ENCODE peak calls at places on chromosomes 3 and 15, in seven cellular contexts. K is activated naive CD4-positive, alpha-beta T cell treated with Interleukin-2 at 50 U/mL for 16 hours; Q is T-helper 2 cell treated with Interferon-gamma antibody and Interleukin-4, amounts not matched to agents 5 μg/mL and 100 μg/mL, for 36 hours; R is neural crest cell; V is central memory CD4-positive, alpha-beta T cell; P is T-helper 9 cell; M is GM12892. Z is an unnamed sample.

GRCh38 chr15:31256385-31257265 is 70.0 kb upstream of the KLF13 start:
- DNase-seq in P (no peak), M (no peak), V (no peak), K (no peak), Q (no peak), R (no peak), Z (no peak)

GRCh38 chr15:60675763-60676162 is 196.8 kb upstream of the ICE2 start:
- DNase-seq in M (no peak), R (no peak), P (no peak), V (no peak), Q (no peak), K (no peak), Z (no peak)

GRCh38 chr3:98657429-98657828 is 64.0 kb upstream of the CPOX start:
- DNase-seq in R (no peak), P (peak), Q (peak), K (peak), M (peak), V (peak), Z (peak)

GRCh38 chr3:155791190-155791589 is 14.9 kb downstream of the C3orf33 start:
- DNase-seq in R (no peak), P (no peak), M (no peak), Q (no peak), K (no peak), V (no peak), Z (no peak)

GRCh38 chr3:53550005-53550620 is 55.7 kb downstream of the CACNA1D start:
- DNase-seq in V (no peak), M (no peak), Q (no peak), P (no peak), R (no peak), K (no peak), Z (no peak)

GRCh38 chr3:160678447-160678846 is 1.5 kb downstream of the ARL14 start:
- DNase-seq in K (no peak), M (no peak), Q (no peak), V (no peak), P (no peak), R (no peak), Z (no peak)

GRCh38 chr3:29282431-29283296 is 1.8 kb downstream of the RBMS3 start:
- DNase-seq in Q (no peak), R (no peak), P (no peak), V (no peak), K (no peak), M (no peak), Z (no peak)

GRCh38 chr3:43043071-43043766 is 62.7 kb downstream of the POMGNT2 start:
- DNase-seq in K (no peak), R (no peak), M (no peak), P (no peak), Q (no peak), V (no peak), Z (no peak)

GRCh38 chr15:67701669-67702068 is 123.6 kb upstream of the SKOR1 start:
- DNase-seq in R (no peak), P (no peak), M (no peak), K (no peak), V (no peak), Q (no peak), Z (no peak)

GRCh38 chr3:60992395-60992794 is 258.9 kb downstream of the FHIT start:
- DNase-seq in V (no peak), R (no peak), Q (no peak), K (no peak), M (no peak), P (no peak), Z (no peak)

GRCh38 chr3:180325533-180325932 is 276.4 kb upstream of the TTC14 start:
- DNase-seq in Q (no peak), V (no peak), K (no peak), P (no peak), R (no peak), M (no peak), Z (no peak)

GRCh38 chr15:57321973-57322601 is 54.2 kb upstream of the CGNL1 start:
- DNase-seq in K (no peak), V (no peak), M (no peak), Q (no peak), R (no peak), P (no peak), Z (no peak)

GRCh38 chr15:76206325-76206976 is 104.8 kb downstream of the ETFA start:
- DNase-seq in K (no peak), M (no peak), P (no peak), V (no peak), R (no peak), Q (no peak), Z (no peak)

GRCh38 chr3:48369685-48370329 is 2.2 kb upstream of the FBXW12 start:
- DNase-seq in P (no peak), K (no peak), Q (no peak), R (no peak), M (no peak), V (no peak), Z (no peak)

GRCh38 chr3:192879346-192880031 is 38.2 kb downstream of the MB21D2 start:
- DNase-seq in V (no peak), Q (no peak), M (no peak), R (no peak), P (no peak), K (no peak), Z (no peak)

Z was measured in GM18507.